ENCODE peak calls at places on chromosomes 7 and 10, in six cellular contexts. B is heart right ventricle; U is left ventricle myocardium superior; M is activated T-cell treated with anti-CD3 and anti-CD28 coated beads, Interleukin-2, amount 50 U/mL, for 4 hours; E is left lung; H is Right ventricle myocardium inferior. J is an unnamed sample.

GRCh38 chr7:35508623-35509400 is 186.1 kb downstream of the HERPUD2 start:
- ATAC-seq in M (no peak), U (no peak), E (no peak), H (no peak), B (no peak), J (no peak)

GRCh38 chr10:97454330-97455036 is 8.5 kb downstream of the ZDHHC16 start:
- ATAC-seq in E (peak; percentile 72), B (peak; percentile 42), U (peak; percentile 51), H (peak; percentile 49), M (peak; percentile 84), J (peak; percentile 82)

GRCh38 chr7:132742152-132742551 is 165.9 kb upstream of the PLXNA4 start:
- ATAC-seq in H (peak; percentile 54), E (peak; percentile 88), M (no peak), U (peak; percentile 33), B (peak; percentile 57), J (no peak)

GRCh38 chr7:7237201-7237977 is 55.0 kb downstream of the C1GALT1 start:
- ATAC-seq in E (peak; percentile 87), B (no peak), H (no peak), U (no peak), M (no peak), J (no peak)

GRCh38 chr7:143987513-143987912 is 12.6 kb upstream of the OR6B1 start:
- ATAC-seq in B (no peak), U (no peak), M (no peak), H (no peak), E (no peak), J (no peak)

GRCh38 chr7:47814905-47815613 is 133.2 kb downstream of the PKD1L1 start:
- ATAC-seq in U (no peak), E (no peak), H (no peak), B (no peak), M (no peak), J (no peak)

GRCh38 chr7:15330943-15331342 is 230.9 kb downstream of the AGMO start:
- ATAC-seq in U (no peak), M (no peak), B (no peak), H (no peak), E (no peak), J (no peak)

GRCh38 chr7:79298145-79298760 is 155.2 kb downstream of the MAGI2 start:
- ATAC-seq in H (no peak), E (peak; percentile 36), M (no peak), B (no peak), U (no peak), J (no peak)

GRCh38 chr7:23594879-23595604 is 2.1 kb upstream of the CCDC126 start:
- ATAC-seq in E (no peak), B (no peak), H (no peak), U (no peak), M (peak; percentile 83), J (peak; percentile 84)

GRCh38 chr7:116902811-116903210 is 40.4 kb downstream of the CAPZA2 start:
- ATAC-seq in M (no peak), E (no peak), H (no peak), U (no peak), B (no peak), J (no peak)

GRCh38 chr7:30159153-30159552 is 24.4 kb downstream of the MTURN start:
- ATAC-seq in H (no peak), B (no peak), E (no peak), U (no peak), M (no peak), J (no peak)

GRCh38 chr7:12481722-12482121 is 78.1 kb upstream of the VWDE start:
- ATAC-seq in H (no peak), E (peak; percentile 46), B (no peak), U (no peak), M (no peak), J (peak; percentile 41)

GRCh38 chr10:71963351-71963755 is 842 bp upstream of the CHST3 start:
- ATAC-seq in H (peak; percentile 64), U (peak; percentile 63), E (no peak), B (peak; percentile 44), M (no peak), J (no peak)

GRCh38 chr7:51340029-51340838 is 23.6 kb upstream of the COBL start:
- ATAC-seq in H (no peak), U (no peak), E (peak; percentile 86), B (no peak), M (no peak), J (no peak)

GRCh38 chr10:73983096-73984047 is 14.5 kb upstream of the VCL start:
- ATAC-seq in B (peak; percentile 46), E (peak; percentile 42), M (no peak), H (no peak), U (no peak), J (no peak)

GRCh38 chr7:20301311-20301939 is 29.3 kb upstream of the ITGB8 start:
- ATAC-seq in U (no peak), M (no peak), B (no peak), E (no peak), H (no peak), J (peak; percentile 48)

GRCh38 chr7:69603937-69604494 is 5.7 kb downstream of the AUTS2 start:
- ATAC-seq in H (no peak), B (no peak), E (no peak), U (no peak), M (peak; percentile 81), J (peak; percentile 30)

GRCh38 chr10:6578221-6579192 is 1.6 kb downstream of the PRKCQ start:
- ATAC-seq in E (no peak), H (no peak), B (no peak), U (no peak), M (no peak), J (no peak)

GRCh38 chr7:73613954-73614735 is 10.2 kb downstream of the MLXIPL start:
- ATAC-seq in B (no peak), E (no peak), H (no peak), U (no peak), M (no peak), J (no peak)

GRCh38 chr10:77084431-77085144 is 553.0 kb downstream of the KCNMA1 start:
- ATAC-seq in H (peak; percentile 85), E (no peak), U (peak; percentile 84), M (no peak), B (peak; percentile 73), J (no peak)

GRCh38 chr7:29588212-29588611 is 24.6 kb downstream of the PRR15 start:
- ATAC-seq in E (no peak), H (no peak), B (no peak), M (no peak), U (no peak), J (no peak)

GRCh38 chr10:15122477-15123030 is 25.4 kb downstream of the RPP38 start:
- ATAC-seq in M (peak; percentile 79), B (no peak), E (no peak), U (no peak), H (no peak), J (peak; percentile 82)

GRCh38 chr10:62620491-62620890 is 184.0 kb upstream of the ADO start:
- ATAC-seq in E (peak; percentile 66), B (peak; percentile 75), H (peak; percentile 73), U (peak; percentile 72), M (peak; percentile 40), J (peak; percentile 41)

GRCh38 chr7:74038194-74038961 is 10.4 kb downstream of the ELN start:
- ATAC-seq in B (peak; percentile 50), H (peak; percentile 72), E (no peak), M (no peak), U (peak; percentile 68), J (no peak)

GRCh38 chr10:72653383-72654096 is 27.7 kb upstream of the MICU1 start:
- ATAC-seq in B (no peak), H (no peak), M (no peak), U (no peak), E (no peak), J (no peak)

GRCh38 chr10:47257396-47258120 is 42.4 kb upstream of the GDF10 start:
- ATAC-seq in E (peak; percentile 37), H (no peak), U (no peak), M (peak; percentile 70), B (no peak), J (peak; percentile 57)

GRCh38 chr10:100739516-100740368 is 5.6 kb upstream of the PAX2 start:
- ATAC-seq in B (no peak), E (peak; percentile 29), M (no peak), U (no peak), H (no peak), J (no peak)

GRCh38 chr7:129553861-129554530 is 51.7 kb downstream of the SMKR1 start:
- ATAC-seq in B (no peak), M (peak; percentile 94), U (no peak), E (no peak), H (no peak), J (peak; percentile 88)

GRCh38 chr10:100380400-100380799 is 33.4 kb downstream of the SCD start:
- ATAC-seq in H (no peak), U (no peak), M (no peak), B (no peak), E (no peak), J (no peak)

GRCh38 chr10:48417374-48417773 is 110.9 kb downstream of the MAPK8 start:
- ATAC-seq in M (no peak), B (no peak), H (no peak), U (no peak), E (no peak), J (no peak)

GRCh38 chr7:4849390-4849789 is 12.4 kb downstream of the PAPOLB start:
- ATAC-seq in U (peak; percentile 30), B (no peak), H (no peak), E (peak; percentile 88), M (no peak), J (no peak)

GRCh38 chr10:62025901-62026879 is 124.7 kb downstream of the ARID5B start:
- ATAC-seq in H (no peak), E (no peak), M (no peak), U (no peak), B (no peak), J (no peak)

GRCh38 chr10:91042069-91042468 is 121.2 kb upstream of the ANKRD1 start:
- ATAC-seq in U (no peak), H (no peak), E (no peak), M (no peak), B (no peak), J (no peak)

GRCh38 chr10:65341323-65341922 is 1584.4 kb upstream of the LRRTM3 start:
- ATAC-seq in M (no peak), E (no peak), B (peak; percentile 90), H (peak; percentile 70), U (peak; percentile 92), J (no peak)

GRCh38 chr10:75959209-75959608 is 527.8 kb downstream of the LRMDA start:
- ATAC-seq in U (no peak), E (peak; percentile 76), B (no peak), H (no peak), M (no peak), J (no peak)